ENCODE peak calls at places on chromosomes 6 and 20, in five cellular contexts. One of them, this sample, is unnamed.

GRCh38 chr6:74731921-74732320 is 473.9 kb downstream of the COL12A1 start:
- DNase-seq in SJCRH30: peak
- DNase-seq in mesenchymal stem cell: peak
- DNase-seq in activated T-helper 1 cell treated with anti-CD3 and anti-CD28 coated beads, Interleukin-12 subunit alpha, Interleukin-12 subunit beta, Interleukin-2, Interleukin-4 antibody, amounts not matched to agents 30 ng/mL and 10 ng/mL and 1 ng/mL, durations not matched to agents 14 hours and 24 hours and 36 hours: no peak
- DNase-seq in amygdala: no peak
- DNase-seq in this sample: no peak

GRCh38 chr6:144417686-144418085 is 132.6 kb downstream of the UTRN start:
- DNase-seq in SJCRH30: no peak
- DNase-seq in mesenchymal stem cell: no peak
- DNase-seq in activated T-helper 1 cell treated with anti-CD3 and anti-CD28 coated beads, Interleukin-12 subunit alpha, Interleukin-12 subunit beta, Interleukin-2, Interleukin-4 antibody, amounts not matched to agents 30 ng/mL and 10 ng/mL and 1 ng/mL, durations not matched to agents 14 hours and 24 hours and 36 hours: no peak
- DNase-seq in amygdala: no peak
- DNase-seq in this sample: no peak

GRCh38 chr6:52288216-52288615 is 3.7 kb upstream of the MCM3 start:
- DNase-seq in SJCRH30: no peak
- DNase-seq in mesenchymal stem cell: no peak
- DNase-seq in activated T-helper 1 cell treated with anti-CD3 and anti-CD28 coated beads, Interleukin-12 subunit alpha, Interleukin-12 subunit beta, Interleukin-2, Interleukin-4 antibody, amounts not matched to agents 30 ng/mL and 10 ng/mL and 1 ng/mL, durations not matched to agents 14 hours and 24 hours and 36 hours: no peak
- DNase-seq in amygdala: no peak
- DNase-seq in this sample: no peak

GRCh38 chr6:10300071-10300470 is 114.8 kb downstream of the TFAP2A start:
- DNase-seq in SJCRH30: no peak
- DNase-seq in mesenchymal stem cell: no peak
- DNase-seq in activated T-helper 1 cell treated with anti-CD3 and anti-CD28 coated beads, Interleukin-12 subunit alpha, Interleukin-12 subunit beta, Interleukin-2, Interleukin-4 antibody, amounts not matched to agents 30 ng/mL and 10 ng/mL and 1 ng/mL, durations not matched to agents 14 hours and 24 hours and 36 hours: no peak
- DNase-seq in amygdala: no peak
- DNase-seq in this sample: no peak

GRCh38 chr6:125477849-125478248 is 176.1 kb upstream of the HDDC2 start:
- DNase-seq in SJCRH30: no peak
- DNase-seq in mesenchymal stem cell: peak
- DNase-seq in activated T-helper 1 cell treated with anti-CD3 and anti-CD28 coated beads, Interleukin-12 subunit alpha, Interleukin-12 subunit beta, Interleukin-2, Interleukin-4 antibody, amounts not matched to agents 30 ng/mL and 10 ng/mL and 1 ng/mL, durations not matched to agents 14 hours and 24 hours and 36 hours: no peak
- DNase-seq in amygdala: no peak
- DNase-seq in this sample: no peak

GRCh38 chr20:37833172-37833915 is 69.6 kb upstream of the VSTM2L start:
- DNase-seq in SJCRH30: no peak
- DNase-seq in mesenchymal stem cell: no peak
- DNase-seq in activated T-helper 1 cell treated with anti-CD3 and anti-CD28 coated beads, Interleukin-12 subunit alpha, Interleukin-12 subunit beta, Interleukin-2, Interleukin-4 antibody, amounts not matched to agents 30 ng/mL and 10 ng/mL and 1 ng/mL, durations not matched to agents 14 hours and 24 hours and 36 hours: no peak
- DNase-seq in amygdala: no peak
- DNase-seq in this sample: no peak

GRCh38 chr20:59136027-59136426 is 27.6 kb upstream of the ZNF831 start:
- DNase-seq in SJCRH30: no peak
- DNase-seq in mesenchymal stem cell: no peak
- DNase-seq in activated T-helper 1 cell treated with anti-CD3 and anti-CD28 coated beads, Interleukin-12 subunit alpha, Interleukin-12 subunit beta, Interleukin-2, Interleukin-4 antibody, amounts not matched to agents 30 ng/mL and 10 ng/mL and 1 ng/mL, durations not matched to agents 14 hours and 24 hours and 36 hours: no peak
- DNase-seq in amygdala: no peak
- DNase-seq in this sample: no peak

GRCh38 chr6:114096553-114097172 is 125.7 kb upstream of the HDAC2 start:
- DNase-seq in SJCRH30: peak
- DNase-seq in mesenchymal stem cell: peak
- DNase-seq in activated T-helper 1 cell treated with anti-CD3 and anti-CD28 coated beads, Interleukin-12 subunit alpha, Interleukin-12 subunit beta, Interleukin-2, Interleukin-4 antibody, amounts not matched to agents 30 ng/mL and 10 ng/mL and 1 ng/mL, durations not matched to agents 14 hours and 24 hours and 36 hours: no peak
- DNase-seq in amygdala: peak
- DNase-seq in this sample: no peak

GRCh38 chr6:30970946-30971345 is 12.6 kb upstream of the MUC21 start:
- DNase-seq in SJCRH30: no peak
- DNase-seq in mesenchymal stem cell: no peak
- DNase-seq in activated T-helper 1 cell treated with anti-CD3 and anti-CD28 coated beads, Interleukin-12 subunit alpha, Interleukin-12 subunit beta, Interleukin-2, Interleukin-4 antibody, amounts not matched to agents 30 ng/mL and 10 ng/mL and 1 ng/mL, durations not matched to agents 14 hours and 24 hours and 36 hours: no peak
- DNase-seq in amygdala: no peak
- DNase-seq in this sample: no peak

GRCh38 chr6:153976921-153977693 is 61.9 kb upstream of the OPRM1 start:
- DNase-seq in SJCRH30: no peak
- DNase-seq in mesenchymal stem cell: no peak
- DNase-seq in activated T-helper 1 cell treated with anti-CD3 and anti-CD28 coated beads, Interleukin-12 subunit alpha, Interleukin-12 subunit beta, Interleukin-2, Interleukin-4 antibody, amounts not matched to agents 30 ng/mL and 10 ng/mL and 1 ng/mL, durations not matched to agents 14 hours and 24 hours and 36 hours: no peak
- DNase-seq in amygdala: no peak
- DNase-seq in this sample: no peak

GRCh38 chr6:111098597-111098996 is 11.3 kb downstream of the SLC16A10 start:
- DNase-seq in SJCRH30: no peak
- DNase-seq in mesenchymal stem cell: no peak
- DNase-seq in activated T-helper 1 cell treated with anti-CD3 and anti-CD28 coated beads, Interleukin-12 subunit alpha, Interleukin-12 subunit beta, Interleukin-2, Interleukin-4 antibody, amounts not matched to agents 30 ng/mL and 10 ng/mL and 1 ng/mL, durations not matched to agents 14 hours and 24 hours and 36 hours: no peak
- DNase-seq in amygdala: no peak
- DNase-seq in this sample: no peak

GRCh38 chr6:42368156-42368555 is 83.6 kb downstream of the TRERF1 start:
- DNase-seq in SJCRH30: no peak
- DNase-seq in mesenchymal stem cell: no peak
- DNase-seq in activated T-helper 1 cell treated with anti-CD3 and anti-CD28 coated beads, Interleukin-12 subunit alpha, Interleukin-12 subunit beta, Interleukin-2, Interleukin-4 antibody, amounts not matched to agents 30 ng/mL and 10 ng/mL and 1 ng/mL, durations not matched to agents 14 hours and 24 hours and 36 hours: peak
- DNase-seq in amygdala: peak
- DNase-seq in this sample: no peak

GRCh38 chr20:46683939-46684750 is 5.1 kb downstream of the TP53RK start:
- DNase-seq in SJCRH30: no peak
- DNase-seq in mesenchymal stem cell: peak
- DNase-seq in activated T-helper 1 cell treated with anti-CD3 and anti-CD28 coated beads, Interleukin-12 subunit alpha, Interleukin-12 subunit beta, Interleukin-2, Interleukin-4 antibody, amounts not matched to agents 30 ng/mL and 10 ng/mL and 1 ng/mL, durations not matched to agents 14 hours and 24 hours and 36 hours: no peak
- DNase-seq in amygdala: no peak
- DNase-seq in this sample: peak

GRCh38 chr6:16345449-16346330 is 107.3 kb downstream of the GMPR start:
- DNase-seq in SJCRH30: peak
- DNase-seq in mesenchymal stem cell: peak
- DNase-seq in activated T-helper 1 cell treated with anti-CD3 and anti-CD28 coated beads, Interleukin-12 subunit alpha, Interleukin-12 subunit beta, Interleukin-2, Interleukin-4 antibody, amounts not matched to agents 30 ng/mL and 10 ng/mL and 1 ng/mL, durations not matched to agents 14 hours and 24 hours and 36 hours: no peak
- DNase-seq in amygdala: no peak
- DNase-seq in this sample: no peak

GRCh38 chr6:159163901-159164370 is 5.3 kb upstream of the FNDC1 start:
- DNase-seq in SJCRH30: peak
- DNase-seq in mesenchymal stem cell: no peak
- DNase-seq in activated T-helper 1 cell treated with anti-CD3 and anti-CD28 coated beads, Interleukin-12 subunit alpha, Interleukin-12 subunit beta, Interleukin-2, Interleukin-4 antibody, amounts not matched to agents 30 ng/mL and 10 ng/mL and 1 ng/mL, durations not matched to agents 14 hours and 24 hours and 36 hours: no peak
- DNase-seq in amygdala: no peak
- DNase-seq in this sample: no peak

GRCh38 chr20:21729316-21729715 is 23.9 kb downstream of the PAX1 start:
- DNase-seq in SJCRH30: no peak
- DNase-seq in mesenchymal stem cell: no peak
- DNase-seq in activated T-helper 1 cell treated with anti-CD3 and anti-CD28 coated beads, Interleukin-12 subunit alpha, Interleukin-12 subunit beta, Interleukin-2, Interleukin-4 antibody, amounts not matched to agents 30 ng/mL and 10 ng/mL and 1 ng/mL, durations not matched to agents 14 hours and 24 hours and 36 hours: no peak
- DNase-seq in amygdala: no peak
- DNase-seq in this sample: no peak

GRCh38 chr6:106858653-106859092 is 115.9 kb downstream of the CD24 start:
- DNase-seq in SJCRH30: no peak
- DNase-seq in mesenchymal stem cell: peak
- DNase-seq in activated T-helper 1 cell treated with anti-CD3 and anti-CD28 coated beads, Interleukin-12 subunit alpha, Interleukin-12 subunit beta, Interleukin-2, Interleukin-4 antibody, amounts not matched to agents 30 ng/mL and 10 ng/mL and 1 ng/mL, durations not matched to agents 14 hours and 24 hours and 36 hours: no peak
- DNase-seq in amygdala: no peak
- DNase-seq in this sample: no peak

GRCh38 chr6:143971453-143971852 is 36.6 kb downstream of the PLAGL1 start:
- DNase-seq in SJCRH30: no peak
- DNase-seq in mesenchymal stem cell: no peak
- DNase-seq in activated T-helper 1 cell treated with anti-CD3 and anti-CD28 coated beads, Interleukin-12 subunit alpha, Interleukin-12 subunit beta, Interleukin-2, Interleukin-4 antibody, amounts not matched to agents 30 ng/mL and 10 ng/mL and 1 ng/mL, durations not matched to agents 14 hours and 24 hours and 36 hours: no peak
- DNase-seq in amygdala: no peak
- DNase-seq in this sample: no peak

GRCh38 chr20:50484271-50484976 is 25.8 kb upstream of the PTPN1 start:
- DNase-seq in SJCRH30: no peak
- DNase-seq in mesenchymal stem cell: no peak
- DNase-seq in activated T-helper 1 cell treated with anti-CD3 and anti-CD28 coated beads, Interleukin-12 subunit alpha, Interleukin-12 subunit beta, Interleukin-2, Interleukin-4 antibody, amounts not matched to agents 30 ng/mL and 10 ng/mL and 1 ng/mL, durations not matched to agents 14 hours and 24 hours and 36 hours: no peak
- DNase-seq in amygdala: no peak
- DNase-seq in this sample: no peak

GRCh38 chr6:160300076-160300695 is 41.6 kb upstream of the SLC22A2 start:
- DNase-seq in SJCRH30: no peak
- DNase-seq in mesenchymal stem cell: no peak
- DNase-seq in activated T-helper 1 cell treated with anti-CD3 and anti-CD28 coated beads, Interleukin-12 subunit alpha, Interleukin-12 subunit beta, Interleukin-2, Interleukin-4 antibody, amounts not matched to agents 30 ng/mL and 10 ng/mL and 1 ng/mL, durations not matched to agents 14 hours and 24 hours and 36 hours: no peak
- DNase-seq in amygdala: no peak
- DNase-seq in this sample: no peak

GRCh38 chr6:165864218-165864617 is 201.2 kb upstream of the PDE10A start:
- DNase-seq in SJCRH30: no peak
- DNase-seq in mesenchymal stem cell: no peak
- DNase-seq in activated T-helper 1 cell treated with anti-CD3 and anti-CD28 coated beads, Interleukin-12 subunit alpha, Interleukin-12 subunit beta, Interleukin-2, Interleukin-4 antibody, amounts not matched to agents 30 ng/mL and 10 ng/mL and 1 ng/mL, durations not matched to agents 14 hours and 24 hours and 36 hours: no peak
- DNase-seq in amygdala: no peak
- DNase-seq in this sample: no peak

GRCh38 chr6:119620846-119621570 is 271.4 kb upstream of the MAN1A1 start:
- DNase-seq in SJCRH30: no peak
- DNase-seq in mesenchymal stem cell: peak
- DNase-seq in activated T-helper 1 cell treated with anti-CD3 and anti-CD28 coated beads, Interleukin-12 subunit alpha, Interleukin-12 subunit beta, Interleukin-2, Interleukin-4 antibody, amounts not matched to agents 30 ng/mL and 10 ng/mL and 1 ng/mL, durations not matched to agents 14 hours and 24 hours and 36 hours: no peak
- DNase-seq in amygdala: no peak
- DNase-seq in this sample: no peak

GRCh38 chr6:20952605-20953004 is 418.3 kb downstream of the CDKAL1 start:
- DNase-seq in SJCRH30: peak
- DNase-seq in mesenchymal stem cell: peak
- DNase-seq in activated T-helper 1 cell treated with anti-CD3 and anti-CD28 coated beads, Interleukin-12 subunit alpha, Interleukin-12 subunit beta, Interleukin-2, Interleukin-4 antibody, amounts not matched to agents 30 ng/mL and 10 ng/mL and 1 ng/mL, durations not matched to agents 14 hours and 24 hours and 36 hours: no peak
- DNase-seq in amygdala: no peak
- DNase-seq in this sample: no peak

GRCh38 chr6:103107985-103108384 is 1714.5 kb downstream of the GRIK2 start:
- DNase-seq in SJCRH30: no peak
- DNase-seq in mesenchymal stem cell: no peak
- DNase-seq in activated T-helper 1 cell treated with anti-CD3 and anti-CD28 coated beads, Interleukin-12 subunit alpha, Interleukin-12 subunit beta, Interleukin-2, Interleukin-4 antibody, amounts not matched to agents 30 ng/mL and 10 ng/mL and 1 ng/mL, durations not matched to agents 14 hours and 24 hours and 36 hours: no peak
- DNase-seq in amygdala: no peak
- DNase-seq in this sample: no peak

GRCh38 chr20:17648306-17648646 is 33.8 kb downstream of the RRBP1 start:
- DNase-seq in SJCRH30: no peak
- DNase-seq in mesenchymal stem cell: peak
- DNase-seq in activated T-helper 1 cell treated with anti-CD3 and anti-CD28 coated beads, Interleukin-12 subunit alpha, Interleukin-12 subunit beta, Interleukin-2, Interleukin-4 antibody, amounts not matched to agents 30 ng/mL and 10 ng/mL and 1 ng/mL, durations not matched to agents 14 hours and 24 hours and 36 hours: no peak
- DNase-seq in amygdala: no peak
- DNase-seq in this sample: no peak

GRCh38 chr6:170583736-170584180 is 679 bp downstream of the PDCD2 start:
- DNase-seq in SJCRH30: no peak
- DNase-seq in mesenchymal stem cell: no peak
- DNase-seq in activated T-helper 1 cell treated with anti-CD3 and anti-CD28 coated beads, Interleukin-12 subunit alpha, Interleukin-12 subunit beta, Interleukin-2, Interleukin-4 antibody, amounts not matched to agents 30 ng/mL and 10 ng/mL and 1 ng/mL, durations not matched to agents 14 hours and 24 hours and 36 hours: no peak
- DNase-seq in amygdala: no peak
- DNase-seq in this sample: no peak

GRCh38 chr6:154404791-154405400 is 48.3 kb upstream of the IPCEF1 start:
- DNase-seq in SJCRH30: no peak
- DNase-seq in mesenchymal stem cell: peak
- DNase-seq in activated T-helper 1 cell treated with anti-CD3 and anti-CD28 coated beads, Interleukin-12 subunit alpha, Interleukin-12 subunit beta, Interleukin-2, Interleukin-4 antibody, amounts not matched to agents 30 ng/mL and 10 ng/mL and 1 ng/mL, durations not matched to agents 14 hours and 24 hours and 36 hours: no peak
- DNase-seq in amygdala: no peak
- DNase-seq in this sample: no peak

GRCh38 chr6:110329729-110330436 is 28.3 kb downstream of the METTL24 start:
- DNase-seq in SJCRH30: no peak
- DNase-seq in mesenchymal stem cell: peak
- DNase-seq in activated T-helper 1 cell treated with anti-CD3 and anti-CD28 coated beads, Interleukin-12 subunit alpha, Interleukin-12 subunit beta, Interleukin-2, Interleukin-4 antibody, amounts not matched to agents 30 ng/mL and 10 ng/mL and 1 ng/mL, durations not matched to agents 14 hours and 24 hours and 36 hours: no peak
- DNase-seq in amygdala: no peak
- DNase-seq in this sample: no peak

GRCh38 chr20:36585410-36586125 is 12.2 kb downstream of the TGIF2 start:
- DNase-seq in SJCRH30: peak
- DNase-seq in mesenchymal stem cell: peak
- DNase-seq in activated T-helper 1 cell treated with anti-CD3 and anti-CD28 coated beads, Interleukin-12 subunit alpha, Interleukin-12 subunit beta, Interleukin-2, Interleukin-4 antibody, amounts not matched to agents 30 ng/mL and 10 ng/mL and 1 ng/mL, durations not matched to agents 14 hours and 24 hours and 36 hours: no peak
- DNase-seq in amygdala: no peak
- DNase-seq in this sample: no peak

GRCh38 chr6:158040804-158041347 is 59.2 kb downstream of the SYNJ2 start:
- DNase-seq in SJCRH30: no peak
- DNase-seq in mesenchymal stem cell: peak
- DNase-seq in activated T-helper 1 cell treated with anti-CD3 and anti-CD28 coated beads, Interleukin-12 subunit alpha, Interleukin-12 subunit beta, Interleukin-2, Interleukin-4 antibody, amounts not matched to agents 30 ng/mL and 10 ng/mL and 1 ng/mL, durations not matched to agents 14 hours and 24 hours and 36 hours: no peak
- DNase-seq in amygdala: no peak
- DNase-seq in this sample: no peak

GRCh38 chr6:140401666-140402255 is 1027.3 kb upstream of the CITED2 start:
- DNase-seq in SJCRH30: no peak
- DNase-seq in mesenchymal stem cell: no peak
- DNase-seq in activated T-helper 1 cell treated with anti-CD3 and anti-CD28 coated beads, Interleukin-12 subunit alpha, Interleukin-12 subunit beta, Interleukin-2, Interleukin-4 antibody, amounts not matched to agents 30 ng/mL and 10 ng/mL and 1 ng/mL, durations not matched to agents 14 hours and 24 hours and 36 hours: no peak
- DNase-seq in amygdala: no peak
- DNase-seq in this sample: no peak

GRCh38 chr6:158561938-158562337 is 2.0 kb downstream of the TMEM181 start:
- DNase-seq in SJCRH30: no peak
- DNase-seq in mesenchymal stem cell: no peak
- DNase-seq in activated T-helper 1 cell treated with anti-CD3 and anti-CD28 coated beads, Interleukin-12 subunit alpha, Interleukin-12 subunit beta, Interleukin-2, Interleukin-4 antibody, amounts not matched to agents 30 ng/mL and 10 ng/mL and 1 ng/mL, durations not matched to agents 14 hours and 24 hours and 36 hours: no peak
- DNase-seq in amygdala: no peak
- DNase-seq in this sample: no peak